ENCODE peak calls at places on chromosomes 13 and 19, in nine cellular contexts. One of them, this sample, is unnamed.
A peak's percentile ranks its signal among the peaks of the same experiment; 100 is the strongest.

GRCh38 chr13:24605923-24606372 is 74.3 kb upstream of the ATP12A start:
- DNase-seq in fibroblast of lung: peak; percentile 24
- DNase-seq in endodermal cell: peak; percentile 72
- DNase-seq in ascending aorta: no peak
- DNase-seq in Peyer's patch: no peak
- DNase-seq in heart left ventricle: no peak
- DNase-seq in neuronal stem cell: no peak
- DNase-seq in thoracic aorta: no peak
- DNase-seq in uterus: no peak
- DNase-seq in this sample: no peak

GRCh38 chr19:2516727-2517126 is 40.8 kb downstream of the GADD45B start:
- DNase-seq in fibroblast of lung: no peak
- DNase-seq in endodermal cell: no peak
- DNase-seq in ascending aorta: no peak
- DNase-seq in Peyer's patch: no peak
- DNase-seq in heart left ventricle: no peak
- DNase-seq in neuronal stem cell: no peak
- DNase-seq in thoracic aorta: no peak
- DNase-seq in uterus: no peak
- DNase-seq in this sample: no peak

GRCh38 chr13:51760592-51760991 is 43.4 kb downstream of the DHRS12 start:
- DNase-seq in fibroblast of lung: peak; percentile 69
- DNase-seq in endodermal cell: no peak
- DNase-seq in ascending aorta: peak; percentile 87
- DNase-seq in Peyer's patch: no peak
- DNase-seq in heart left ventricle: no peak
- DNase-seq in neuronal stem cell: no peak
- DNase-seq in thoracic aorta: no peak
- DNase-seq in uterus: no peak
- DNase-seq in this sample: no peak

GRCh38 chr19:1520203-1520780 is 3.6 kb upstream of the PLK5 start:
- DNase-seq in fibroblast of lung: no peak
- DNase-seq in endodermal cell: no peak
- DNase-seq in ascending aorta: no peak
- DNase-seq in Peyer's patch: no peak
- DNase-seq in heart left ventricle: no peak
- DNase-seq in neuronal stem cell: no peak
- DNase-seq in thoracic aorta: no peak
- DNase-seq in uterus: no peak
- DNase-seq in this sample: no peak

GRCh38 chr19:48858984-48859710 is 9.3 kb downstream of the PLEKHA4 start:
- DNase-seq in fibroblast of lung: no peak
- DNase-seq in endodermal cell: peak; percentile 68
- DNase-seq in ascending aorta: no peak
- DNase-seq in Peyer's patch: peak; percentile 82
- DNase-seq in heart left ventricle: peak; percentile 54
- DNase-seq in neuronal stem cell: no peak
- DNase-seq in thoracic aorta: no peak
- DNase-seq in uterus: no peak
- DNase-seq in this sample: peak; percentile 68

GRCh38 chr19:33438016-33438671 is 64.6 kb downstream of the CEBPG start:
- DNase-seq in fibroblast of lung: peak; percentile 22
- DNase-seq in endodermal cell: no peak
- DNase-seq in ascending aorta: no peak
- DNase-seq in Peyer's patch: no peak
- DNase-seq in heart left ventricle: peak; percentile 34
- DNase-seq in neuronal stem cell: no peak
- DNase-seq in thoracic aorta: no peak
- DNase-seq in uterus: no peak
- DNase-seq in this sample: no peak

GRCh38 chr13:73900591-73900990 is 233.6 kb downstream of the KLF12 start:
- DNase-seq in fibroblast of lung: peak; percentile 74
- DNase-seq in endodermal cell: no peak
- DNase-seq in ascending aorta: no peak
- DNase-seq in Peyer's patch: no peak
- DNase-seq in heart left ventricle: no peak
- DNase-seq in neuronal stem cell: no peak
- DNase-seq in thoracic aorta: no peak
- DNase-seq in uterus: no peak
- DNase-seq in this sample: no peak

GRCh38 chr19:54959840-54960239 is 6.3 kb upstream of the NLRP2 start:
- DNase-seq in fibroblast of lung: no peak
- DNase-seq in endodermal cell: no peak
- DNase-seq in ascending aorta: no peak
- DNase-seq in Peyer's patch: no peak
- DNase-seq in heart left ventricle: no peak
- DNase-seq in neuronal stem cell: no peak
- DNase-seq in thoracic aorta: no peak
- DNase-seq in uterus: no peak
- DNase-seq in this sample: no peak

GRCh38 chr19:10270180-10270615 is 722 bp upstream of the ICAM1 start:
- DNase-seq in fibroblast of lung: no peak
- DNase-seq in endodermal cell: peak; percentile 64
- DNase-seq in ascending aorta: peak; percentile 87
- DNase-seq in Peyer's patch: peak; percentile 94
- DNase-seq in heart left ventricle: peak; percentile 80
- DNase-seq in neuronal stem cell: no peak
- DNase-seq in thoracic aorta: no peak
- DNase-seq in uterus: peak; percentile 40
- DNase-seq in this sample: peak; percentile 47

GRCh38 chr19:4012092-4012974 is 4.8 kb downstream of the PIAS4 start:
- DNase-seq in fibroblast of lung: no peak
- DNase-seq in endodermal cell: no peak
- DNase-seq in ascending aorta: no peak
- DNase-seq in Peyer's patch: no peak
- DNase-seq in heart left ventricle: no peak
- DNase-seq in neuronal stem cell: no peak
- DNase-seq in thoracic aorta: no peak
- DNase-seq in uterus: no peak
- DNase-seq in this sample: no peak

GRCh38 chr19:10113592-10113963 is 2.1 kb downstream of the P2RY11 start:
- DNase-seq in fibroblast of lung: no peak
- DNase-seq in endodermal cell: no peak
- DNase-seq in ascending aorta: no peak
- DNase-seq in Peyer's patch: no peak
- DNase-seq in heart left ventricle: no peak
- DNase-seq in neuronal stem cell: no peak
- DNase-seq in thoracic aorta: no peak
- DNase-seq in uterus: no peak
- DNase-seq in this sample: no peak

GRCh38 chr13:86051134-86052103 is 252.2 kb upstream of the SLITRK6 start:
- DNase-seq in fibroblast of lung: peak; percentile 0
- DNase-seq in endodermal cell: peak; percentile 54
- DNase-seq in ascending aorta: no peak
- DNase-seq in Peyer's patch: no peak
- DNase-seq in heart left ventricle: no peak
- DNase-seq in neuronal stem cell: no peak
- DNase-seq in thoracic aorta: no peak
- DNase-seq in uterus: no peak
- DNase-seq in this sample: no peak

GRCh38 chr19:58166708-58167280 is 16.1 kb upstream of the ZNF274 start:
- DNase-seq in fibroblast of lung: no peak
- DNase-seq in endodermal cell: no peak
- DNase-seq in ascending aorta: no peak
- DNase-seq in Peyer's patch: peak; percentile 4
- DNase-seq in heart left ventricle: no peak
- DNase-seq in neuronal stem cell: no peak
- DNase-seq in thoracic aorta: no peak
- DNase-seq in uterus: no peak
- DNase-seq in this sample: no peak

GRCh38 chr19:58166268-58166667 is 15.7 kb upstream of the ZNF329 start:
- DNase-seq in fibroblast of lung: no peak
- DNase-seq in endodermal cell: no peak
- DNase-seq in ascending aorta: no peak
- DNase-seq in Peyer's patch: no peak
- DNase-seq in heart left ventricle: no peak
- DNase-seq in neuronal stem cell: no peak
- DNase-seq in thoracic aorta: no peak
- DNase-seq in uterus: no peak
- DNase-seq in this sample: no peak

GRCh38 chr19:58170860-58171259 is 12.0 kb upstream of the ZNF274 start:
- DNase-seq in fibroblast of lung: peak; percentile 44
- DNase-seq in endodermal cell: no peak
- DNase-seq in ascending aorta: no peak
- DNase-seq in Peyer's patch: no peak
- DNase-seq in heart left ventricle: no peak
- DNase-seq in neuronal stem cell: no peak
- DNase-seq in thoracic aorta: no peak
- DNase-seq in uterus: no peak
- DNase-seq in this sample: no peak
- H3K9me3 ChIP-seq in fibroblast of lung: no peaks in the 10 kb centered on the region
- H3K9me3 ChIP-seq in endodermal cell: peaks cover 54% of the 10 kb centered on the region
- H3K9me3 ChIP-seq in ascending aorta: peaks cover 98% of the 10 kb centered on the region
- H3K9me3 ChIP-seq in Peyer's patch: no peaks in the 10 kb centered on the region
- H3K9me3 ChIP-seq in heart left ventricle: peaks cover 91% of the 10 kb centered on the region
- H3K9me3 ChIP-seq in neuronal stem cell: peaks cover 45% of the 10 kb centered on the region
- H3K9me3 ChIP-seq in thoracic aorta: peaks cover 77% of the 10 kb centered on the region
- H3K9me3 ChIP-seq in uterus: peaks cover 55% of the 10 kb centered on the region
- H3K9me3 ChIP-seq in this sample: peaks cover 5% of the 10 kb centered on the region

GRCh38 chr19:57754091-57754673 is 7.6 kb downstream of the ZNF776 start:
- DNase-seq in fibroblast of lung: no peak
- DNase-seq in endodermal cell: no peak
- DNase-seq in ascending aorta: peak; percentile 3
- DNase-seq in Peyer's patch: no peak
- DNase-seq in heart left ventricle: no peak
- DNase-seq in neuronal stem cell: no peak
- DNase-seq in thoracic aorta: no peak
- DNase-seq in uterus: no peak
- DNase-seq in this sample: no peak
- H3K9me3 ChIP-seq in fibroblast of lung: peaks cover 10% of the 10 kb centered on the region
- H3K9me3 ChIP-seq in endodermal cell: peaks cover 28% of the 10 kb centered on the region
- H3K9me3 ChIP-seq in ascending aorta: peaks cover 100% of the 10 kb centered on the region
- H3K9me3 ChIP-seq in Peyer's patch: no peaks in the 10 kb centered on the region
- H3K9me3 ChIP-seq in heart left ventricle: peaks cover 55% of the 10 kb centered on the region
- H3K9me3 ChIP-seq in neuronal stem cell: peaks cover 64% of the 10 kb centered on the region
- H3K9me3 ChIP-seq in thoracic aorta: peaks cover 87% of the 10 kb centered on the region
- H3K9me3 ChIP-seq in uterus: peaks cover 86% of the 10 kb centered on the region
- H3K9me3 ChIP-seq in this sample: peaks cover 64% of the 10 kb centered on the region

GRCh38 chr13:67877031-67877430 is 646.9 kb upstream of the PCDH9 start:
- DNase-seq in fibroblast of lung: no peak
- DNase-seq in endodermal cell: no peak
- DNase-seq in ascending aorta: no peak
- DNase-seq in Peyer's patch: no peak
- DNase-seq in heart left ventricle: no peak
- DNase-seq in neuronal stem cell: no peak
- DNase-seq in thoracic aorta: no peak
- DNase-seq in uterus: no peak
- DNase-seq in this sample: no peak

GRCh38 chr13:67878376-67878775 is 648.2 kb upstream of the PCDH9 start:
- DNase-seq in fibroblast of lung: no peak
- DNase-seq in endodermal cell: no peak
- DNase-seq in ascending aorta: no peak
- DNase-seq in Peyer's patch: no peak
- DNase-seq in heart left ventricle: no peak
- DNase-seq in neuronal stem cell: no peak
- DNase-seq in thoracic aorta: no peak
- DNase-seq in uterus: no peak
- DNase-seq in this sample: no peak

GRCh38 chr13:67880916-67881315 is 650.8 kb upstream of the PCDH9 start:
- DNase-seq in fibroblast of lung: peak; percentile 70
- DNase-seq in endodermal cell: no peak
- DNase-seq in ascending aorta: no peak
- DNase-seq in Peyer's patch: no peak
- DNase-seq in heart left ventricle: no peak
- DNase-seq in neuronal stem cell: no peak
- DNase-seq in thoracic aorta: no peak
- DNase-seq in uterus: no peak
- DNase-seq in this sample: no peak
- H3K9me3 ChIP-seq in fibroblast of lung: no peaks in the 10 kb centered on the region
- H3K9me3 ChIP-seq in endodermal cell: peaks cover 5% of the 10 kb centered on the region
- H3K9me3 ChIP-seq in ascending aorta: no peaks in the 10 kb centered on the region
- H3K9me3 ChIP-seq in Peyer's patch: no peaks in the 10 kb centered on the region
- H3K9me3 ChIP-seq in heart left ventricle: no peaks in the 10 kb centered on the region
- H3K9me3 ChIP-seq in neuronal stem cell: no peaks in the 10 kb centered on the region
- H3K9me3 ChIP-seq in thoracic aorta: no peaks in the 10 kb centered on the region
- H3K9me3 ChIP-seq in uterus: no peaks in the 10 kb centered on the region
- H3K9me3 ChIP-seq in this sample: no peaks in the 10 kb centered on the region

GRCh38 chr19:58203814-58204475 is 21.1 kb downstream of the ZNF274 start:
- DNase-seq in fibroblast of lung: no peak
- DNase-seq in endodermal cell: no peak
- DNase-seq in ascending aorta: no peak
- DNase-seq in Peyer's patch: no peak
- DNase-seq in heart left ventricle: no peak
- DNase-seq in neuronal stem cell: no peak
- DNase-seq in thoracic aorta: no peak
- DNase-seq in uterus: no peak
- DNase-seq in this sample: no peak

GRCh38 chr19:58209577-58209976 is 19.1 kb upstream of the ZNF544 start:
- DNase-seq in fibroblast of lung: no peak
- DNase-seq in endodermal cell: no peak
- DNase-seq in ascending aorta: no peak
- DNase-seq in Peyer's patch: no peak
- DNase-seq in heart left ventricle: no peak
- DNase-seq in neuronal stem cell: no peak
- DNase-seq in thoracic aorta: no peak
- DNase-seq in uterus: no peak
- DNase-seq in this sample: no peak

GRCh38 chr19:58204566-58204965 is 21.7 kb downstream of the ZNF274 start:
- DNase-seq in fibroblast of lung: no peak
- DNase-seq in endodermal cell: no peak
- DNase-seq in ascending aorta: no peak
- DNase-seq in Peyer's patch: no peak
- DNase-seq in heart left ventricle: no peak
- DNase-seq in neuronal stem cell: no peak
- DNase-seq in thoracic aorta: no peak
- DNase-seq in uterus: no peak
- DNase-seq in this sample: no peak
- H3K9me3 ChIP-seq in fibroblast of lung: peaks cover 9% of the 10 kb centered on the region
- H3K9me3 ChIP-seq in endodermal cell: peaks cover 100% of the 10 kb centered on the region
- H3K9me3 ChIP-seq in ascending aorta: peaks cover 100% of the 10 kb centered on the region
- H3K9me3 ChIP-seq in Peyer's patch: no peaks in the 10 kb centered on the region
- H3K9me3 ChIP-seq in heart left ventricle: peaks cover 100% of the 10 kb centered on the region
- H3K9me3 ChIP-seq in neuronal stem cell: peaks cover 100% of the 10 kb centered on the region
- H3K9me3 ChIP-seq in thoracic aorta: peaks cover 98% of the 10 kb centered on the region
- H3K9me3 ChIP-seq in uterus: peaks cover 100% of the 10 kb centered on the region
- H3K9me3 ChIP-seq in this sample: peaks cover 79% of the 10 kb centered on the region

DNA sequence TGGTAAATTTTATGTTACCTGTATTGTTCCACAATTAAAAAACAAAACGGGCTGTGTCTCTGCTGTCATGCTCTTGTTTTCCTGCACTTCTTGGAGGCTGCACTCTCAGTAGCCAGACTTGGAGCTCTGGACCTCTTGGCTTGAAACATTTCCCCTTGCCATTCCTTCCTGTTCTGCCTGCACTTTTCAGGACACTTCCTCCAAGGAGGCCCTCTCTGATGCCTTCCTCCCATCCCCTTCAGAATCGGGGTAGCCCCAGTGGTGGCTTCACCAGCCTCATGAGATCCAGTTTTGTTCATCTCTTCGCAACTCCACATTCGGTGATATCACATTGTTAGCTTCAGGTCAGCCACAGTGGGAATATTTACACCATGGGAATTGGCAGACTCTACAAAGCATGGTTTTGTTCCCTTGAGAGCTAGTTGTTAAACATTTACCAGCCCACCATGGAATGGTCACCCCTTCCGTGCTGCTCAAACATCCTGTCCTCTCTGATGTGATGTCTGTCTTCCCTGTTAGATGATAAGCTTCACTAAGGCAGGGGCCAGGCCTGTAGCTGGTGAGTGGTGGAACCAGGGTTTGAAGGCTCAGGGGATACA is 40.2 kb upstream of the PEG3 start:
- DNase-seq in fibroblast of lung: no peak
- DNase-seq in endodermal cell: no peak
- DNase-seq in ascending aorta: no peak
- DNase-seq in Peyer's patch: no peak
- DNase-seq in heart left ventricle: no peak
- DNase-seq in neuronal stem cell: no peak
- DNase-seq in thoracic aorta: no peak
- DNase-seq in uterus: no peak
- DNase-seq in this sample: no peak
- H3K9me3 ChIP-seq in fibroblast of lung: no peaks in the 10 kb centered on the region
- H3K9me3 ChIP-seq in endodermal cell: peaks cover 73% of the 10 kb centered on the region
- H3K9me3 ChIP-seq in ascending aorta: no peaks in the 10 kb centered on the region
- H3K9me3 ChIP-seq in Peyer's patch: no peaks in the 10 kb centered on the region
- H3K9me3 ChIP-seq in heart left ventricle: peaks cover 7% of the 10 kb centered on the region
- H3K9me3 ChIP-seq in neuronal stem cell: peaks cover 3% of the 10 kb centered on the region
- H3K9me3 ChIP-seq in thoracic aorta: peaks cover 3% of the 10 kb centered on the region
- H3K9me3 ChIP-seq in uterus: no peaks in the 10 kb centered on the region
- H3K9me3 ChIP-seq in this sample: no peaks in the 10 kb centered on the region